ENCODE peak calls at places on chromosomes 5 and 9, in seven cellular contexts. One of them, this sample, is unnamed. For H3K4me1, the result is how much of the 10 kb centered on the place peaks cover.

GRCh38 chr9:133535285-133535877 is 877 bp downstream of the ADAMTSL2 start:
- DNase-seq in HCT116: no peak
- DNase-seq in Peyer's patch: no peak
- DNase-seq in breast epithelium: no peak
- DNase-seq in thyroid gland: no peak
- DNase-seq in A549: no peak
- DNase-seq in transverse colon: no peak
- DNase-seq in this sample: no peak

GRCh38 chr5:9468070-9468388 is 77.8 kb downstream of the SEMA5A start:
- DNase-seq in HCT116: no peak
- DNase-seq in A549: no peak
- DNase-seq in Peyer's patch: no peak
- DNase-seq in thyroid gland: no peak
- DNase-seq in breast epithelium: no peak
- DNase-seq in transverse colon: no peak
- DNase-seq in this sample: no peak

GRCh38 chr5:28165116-28165515 is 1126.7 kb upstream of the CDH9 start:
- DNase-seq in thyroid gland: no peak
- DNase-seq in transverse colon: no peak
- DNase-seq in Peyer's patch: no peak
- DNase-seq in HCT116: no peak
- DNase-seq in breast epithelium: no peak
- DNase-seq in A549: no peak
- DNase-seq in this sample: no peak

GRCh38 chr9:5499889-5500398 is 10.4 kb upstream of the PDCD1LG2 start:
- DNase-seq in transverse colon: no peak
- DNase-seq in thyroid gland: no peak
- DNase-seq in HCT116: no peak
- DNase-seq in breast epithelium: no peak
- DNase-seq in Peyer's patch: no peak
- DNase-seq in A549: no peak
- DNase-seq in this sample: no peak

GRCh38 chr5:92922231-92922967 is 658.6 kb downstream of the NR2F1-AS1 start:
- DNase-seq in A549: no peak
- DNase-seq in Peyer's patch: no peak
- DNase-seq in HCT116: no peak
- DNase-seq in thyroid gland: no peak
- DNase-seq in transverse colon: no peak
- DNase-seq in breast epithelium: no peak
- DNase-seq in this sample: no peak

GRCh38 chr5:124512236-124512635 is 234.2 kb downstream of the ZNF608 start:
- DNase-seq in HCT116: no peak
- DNase-seq in breast epithelium: no peak
- DNase-seq in transverse colon: no peak
- DNase-seq in Peyer's patch: no peak
- DNase-seq in A549: no peak
- DNase-seq in thyroid gland: no peak
- DNase-seq in this sample: no peak

GRCh38 chr9:136239135-136239962 is 6.3 kb downstream of the QSOX2 start:
- DNase-seq in A549: no peak
- DNase-seq in breast epithelium: no peak
- DNase-seq in HCT116: no peak
- DNase-seq in thyroid gland: no peak
- DNase-seq in transverse colon: no peak
- DNase-seq in Peyer's patch: no peak
- DNase-seq in this sample: no peak

GRCh38 chr5:88836195-88836838 is 46.7 kb downstream of the MEF2C start:
- DNase-seq in Peyer's patch: no peak
- DNase-seq in breast epithelium: no peak
- DNase-seq in HCT116: no peak
- DNase-seq in A549: no peak
- DNase-seq in thyroid gland: no peak
- DNase-seq in transverse colon: no peak
- DNase-seq in this sample: no peak

GRCh38 chr5:65742565-65743231 is 20.7 kb downstream of the NLN start:
- DNase-seq in HCT116: peak
- DNase-seq in breast epithelium: no peak
- DNase-seq in Peyer's patch: no peak
- DNase-seq in thyroid gland: no peak
- DNase-seq in transverse colon: no peak
- DNase-seq in A549: peak
- DNase-seq in this sample: no peak

GRCh38 chr5:151770383-151771258 is 1.1 kb upstream of the G3BP1 start:
- DNase-seq in Peyer's patch: no peak
- DNase-seq in thyroid gland: peak
- DNase-seq in A549: peak
- DNase-seq in breast epithelium: peak
- DNase-seq in HCT116: no peak
- DNase-seq in transverse colon: peak
- DNase-seq in this sample: no peak

DNA sequence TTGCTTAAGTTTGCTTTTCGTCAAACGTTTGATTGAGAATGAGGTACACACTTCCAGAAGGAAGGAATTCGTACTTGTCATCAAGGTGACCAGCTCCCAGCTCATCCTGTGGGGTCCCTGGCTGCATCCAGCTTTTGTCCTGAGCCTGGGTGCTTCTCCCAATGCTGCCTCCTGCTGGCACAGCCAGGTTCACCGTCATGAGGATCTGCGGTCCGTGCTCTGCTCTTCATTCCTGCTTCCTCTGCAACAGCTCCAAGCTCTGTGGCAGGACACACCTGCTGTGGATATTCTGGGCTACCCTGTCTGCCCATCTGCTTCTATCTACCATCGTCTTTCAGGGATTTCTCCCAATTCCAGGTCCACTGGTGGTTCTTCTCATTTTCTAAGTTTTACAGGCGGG is 13.3 kb upstream of the UBE2QL1 start:
- DNase-seq in transverse colon: no peak
- DNase-seq in HCT116: peak
- DNase-seq in thyroid gland: peak
- DNase-seq in Peyer's patch: no peak
- DNase-seq in A549: peak
- DNase-seq in breast epithelium: no peak
- DNase-seq in this sample: peak
- TF ChIP-seq POLR2A in transverse colon: no peak
- TF ChIP-seq POLR2A in HCT116: no peak
- TF ChIP-seq POLR2A in thyroid gland: no peak
- TF ChIP-seq POLR2A in Peyer's patch: no peak
- TF ChIP-seq POLR2A in A549: no peak
- TF ChIP-seq POLR2A in breast epithelium: no peak
- TF ChIP-seq POLR2A in this sample: no peak

DNA sequence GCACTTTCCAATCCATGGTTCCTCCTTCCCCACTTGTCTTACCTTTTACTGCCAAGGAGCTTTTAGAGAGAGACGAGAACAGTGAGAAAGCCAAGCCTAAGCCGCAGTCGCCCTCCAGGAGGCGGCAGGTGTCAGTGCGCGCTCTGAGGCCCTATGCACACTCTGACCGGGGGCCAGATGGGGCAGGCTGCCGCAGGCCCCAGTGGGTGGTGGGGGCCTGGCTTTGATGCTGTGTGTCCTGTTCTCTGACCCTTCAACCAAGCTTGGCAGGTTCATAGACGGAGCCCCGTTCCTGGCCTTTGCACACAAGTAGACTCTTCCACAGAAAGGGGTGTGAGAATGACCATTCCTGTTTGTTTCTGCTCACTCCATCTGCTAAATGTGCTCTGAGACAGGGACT is 77.3 kb downstream of the WNK2 start:
- DNase-seq in A549: no peak
- DNase-seq in Peyer's patch: no peak
- DNase-seq in thyroid gland: no peak
- DNase-seq in HCT116: no peak
- DNase-seq in transverse colon: no peak
- DNase-seq in breast epithelium: peak
- DNase-seq in this sample: no peak
- H3K4me1 ChIP-seq in A549: under half
- H3K4me1 ChIP-seq in Peyer's patch: under half
- H3K4me1 ChIP-seq in thyroid gland: under half
- H3K4me1 ChIP-seq in HCT116: under half
- H3K4me1 ChIP-seq in transverse colon: under half
- H3K4me1 ChIP-seq in breast epithelium: under half
- H3K4me1 ChIP-seq in this sample: under half

GRCh38 chr5:61160497-61160896 is 1.8 kb downstream of the SMIM15 start:
- DNase-seq in thyroid gland: no peak
- DNase-seq in HCT116: no peak
- DNase-seq in breast epithelium: no peak
- DNase-seq in A549: no peak
- DNase-seq in transverse colon: no peak
- DNase-seq in Peyer's patch: no peak
- DNase-seq in this sample: no peak
- H3K4me3 ChIP-seq in thyroid gland: no peak
- H3K4me3 ChIP-seq in HCT116: no peak
- H3K4me3 ChIP-seq in breast epithelium: no peak
- H3K4me3 ChIP-seq in A549: no peak
- H3K4me3 ChIP-seq in transverse colon: no peak
- H3K4me3 ChIP-seq in Peyer's patch: no peak
- H3K4me3 ChIP-seq in this sample: no peak

GRCh38 chr5:76443399-76443798 is 40.3 kb downstream of the IQGAP2 start:
- DNase-seq in transverse colon: no peak
- DNase-seq in HCT116: no peak
- DNase-seq in thyroid gland: peak
- DNase-seq in A549: no peak
- DNase-seq in breast epithelium: no peak
- DNase-seq in Peyer's patch: no peak
- DNase-seq in this sample: no peak
- TF ChIP-seq POLR2A in transverse colon: no peak
- TF ChIP-seq POLR2A in HCT116: no peak
- TF ChIP-seq POLR2A in thyroid gland: no peak
- TF ChIP-seq POLR2A in A549: no peak
- TF ChIP-seq POLR2A in breast epithelium: no peak
- TF ChIP-seq POLR2A in Peyer's patch: no peak
- TF ChIP-seq POLR2A in this sample: no peak

DNA sequence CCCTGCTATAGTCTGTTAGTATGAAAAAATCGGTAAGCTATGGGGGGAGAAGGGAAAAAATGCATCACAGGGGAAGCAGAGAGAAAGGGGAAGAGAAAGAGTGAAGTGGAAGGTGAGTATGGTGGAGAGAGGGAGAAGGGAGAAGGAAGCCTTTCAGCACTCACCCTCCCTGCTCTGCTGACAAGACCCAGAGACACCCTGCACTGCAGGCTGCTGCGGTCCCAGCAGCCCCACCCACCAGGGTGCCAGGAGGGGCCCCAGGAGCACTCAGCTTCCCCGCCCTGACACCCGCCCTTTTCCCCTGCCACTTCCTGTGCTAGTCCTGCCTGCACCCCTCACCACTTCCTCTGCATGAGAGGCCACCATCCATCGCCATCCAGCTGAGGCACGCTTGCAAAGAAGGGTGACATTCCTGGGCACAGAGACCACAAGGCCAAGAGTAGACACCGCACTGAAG is 12.7 kb downstream of the STK10 start:
- DNase-seq in Peyer's patch: no peak
- DNase-seq in HCT116: no peak
- DNase-seq in breast epithelium: no peak
- DNase-seq in transverse colon: peak
- DNase-seq in A549: no peak
- DNase-seq in thyroid gland: peak
- DNase-seq in this sample: no peak
- H3K4me1 ChIP-seq in Peyer's patch: under half
- H3K4me1 ChIP-seq in HCT116: under half
- H3K4me1 ChIP-seq in breast epithelium: under half
- H3K4me1 ChIP-seq in transverse colon: under half
- H3K4me1 ChIP-seq in A549: under half
- H3K4me1 ChIP-seq in thyroid gland: under half
- H3K4me1 ChIP-seq in this sample: under half

DNA sequence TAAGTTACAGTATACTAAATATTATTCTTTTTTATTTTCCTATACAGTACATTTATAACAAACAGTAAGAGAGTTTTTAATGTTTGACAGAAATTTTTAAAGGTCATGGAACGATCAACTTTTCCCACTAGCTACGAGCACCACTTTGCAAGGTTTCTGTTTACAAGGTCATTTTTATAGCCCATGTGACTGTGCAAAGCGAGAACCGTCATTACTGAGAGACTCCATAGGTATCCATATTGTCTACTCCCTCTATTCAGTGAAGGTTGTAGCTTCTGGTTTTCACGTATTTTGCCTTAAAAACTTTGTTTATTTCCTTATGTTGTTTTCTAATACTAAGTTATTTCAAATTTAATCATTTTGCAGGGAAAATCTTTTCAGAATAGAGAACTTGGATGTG is 186.3 kb upstream of the RGMB start:
- DNase-seq in A549: no peak
- DNase-seq in transverse colon: no peak
- DNase-seq in Peyer's patch: no peak
- DNase-seq in breast epithelium: no peak
- DNase-seq in thyroid gland: no peak
- DNase-seq in HCT116: no peak
- DNase-seq in this sample: no peak
- H3K4me3 ChIP-seq in A549: no peak
- H3K4me3 ChIP-seq in transverse colon: no peak
- H3K4me3 ChIP-seq in Peyer's patch: no peak
- H3K4me3 ChIP-seq in breast epithelium: no peak
- H3K4me3 ChIP-seq in thyroid gland: no peak
- H3K4me3 ChIP-seq in HCT116: no peak
- H3K4me3 ChIP-seq in this sample: no peak

DNA sequence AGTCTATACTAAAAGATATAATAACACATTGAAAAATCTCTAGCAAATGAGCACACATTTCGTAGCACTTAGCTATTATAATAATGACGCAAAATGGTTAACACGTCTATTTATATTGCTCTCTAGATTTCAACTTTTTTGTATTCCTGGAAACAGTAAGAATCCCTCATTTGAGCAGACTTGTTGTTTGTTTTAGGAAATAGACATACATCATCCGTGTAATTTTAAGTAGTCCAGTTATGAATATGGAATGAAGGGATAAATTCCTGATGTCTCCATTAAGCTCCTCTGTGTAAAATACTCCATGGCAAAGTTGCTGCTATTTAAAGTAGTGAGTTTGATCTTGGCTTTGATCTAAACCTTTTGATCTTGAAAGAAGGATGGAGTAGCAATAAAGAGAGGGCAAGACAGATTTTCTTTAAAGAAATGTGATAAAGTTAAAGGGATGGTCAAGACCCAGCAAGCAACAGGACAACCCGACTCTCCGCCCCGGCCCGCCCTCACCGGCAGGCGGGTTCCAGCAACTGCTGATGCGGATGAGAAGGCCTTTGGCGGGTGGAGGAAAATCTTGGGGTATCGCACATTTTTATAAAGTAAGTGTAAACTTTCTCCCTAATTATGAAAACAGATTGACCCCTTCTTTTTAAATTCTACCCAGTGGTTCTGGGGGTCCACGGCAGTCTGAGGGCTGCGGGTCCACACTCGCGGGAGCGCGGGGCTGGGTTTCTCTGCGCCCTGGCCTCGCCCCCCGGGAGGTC is 277.4 kb downstream of the AOPEP start:
- DNase-seq in thyroid gland: peak
- DNase-seq in breast epithelium: no peak
- DNase-seq in transverse colon: peak
- DNase-seq in A549: peak
- DNase-seq in HCT116: no peak
- DNase-seq in Peyer's patch: peak
- DNase-seq in this sample: no peak
- TF ChIP-seq POLR2A in thyroid gland: peak
- TF ChIP-seq POLR2A in breast epithelium: no peak
- TF ChIP-seq POLR2A in transverse colon: no peak
- TF ChIP-seq POLR2A in A549: peak
- TF ChIP-seq POLR2A in HCT116: no peak
- TF ChIP-seq POLR2A in Peyer's patch: no peak
- TF ChIP-seq POLR2A in this sample: no peak

GRCh38 chr5:3092664-3093063 is 341.2 kb upstream of the IRX2 start:
- DNase-seq in HCT116: no peak
- DNase-seq in transverse colon: no peak
- DNase-seq in breast epithelium: no peak
- DNase-seq in thyroid gland: no peak
- DNase-seq in A549: no peak
- DNase-seq in Peyer's patch: no peak
- DNase-seq in this sample: no peak

GRCh38 chr5:3091040-3091774 is 339.7 kb upstream of the IRX2 start:
- DNase-seq in transverse colon: no peak
- DNase-seq in A549: no peak
- DNase-seq in Peyer's patch: no peak
- DNase-seq in thyroid gland: no peak
- DNase-seq in HCT116: no peak
- DNase-seq in breast epithelium: no peak
- DNase-seq in this sample: no peak

GRCh38 chr5:3092211-3092610 is 340.7 kb upstream of the IRX2 start:
- DNase-seq in thyroid gland: no peak
- DNase-seq in breast epithelium: no peak
- DNase-seq in HCT116: no peak
- DNase-seq in Peyer's patch: no peak
- DNase-seq in transverse colon: no peak
- DNase-seq in A549: no peak
- DNase-seq in this sample: no peak
- H3K4me1 ChIP-seq in thyroid gland: under half
- H3K4me1 ChIP-seq in breast epithelium: under half
- H3K4me1 ChIP-seq in HCT116: under half
- H3K4me1 ChIP-seq in Peyer's patch: under half
- H3K4me1 ChIP-seq in transverse colon: under half
- H3K4me1 ChIP-seq in A549: under half
- H3K4me1 ChIP-seq in this sample: under half

This sample was measured in vagina.